ENCODE peak calls at places on chromosomes 1 and 21, in five cellular contexts. X is GM20000, A is GM13977, O is pancreas, J is HFF-Myc. G is an unnamed sample.
A peak's percentile ranks its signal among the peaks of the same experiment; 100 is the strongest.

GRCh38 chr1:116268211-116268610 is 104.8 kb upstream of the ATP1A1 start:
- DNase-seq in J (no peak), A (no peak), X (no peak), O (peak; percentile 68), G (peak; percentile 63)

GRCh38 chr1:54794401-54795099 is 6.6 kb downstream of the TTC22 start:
- DNase-seq in O (no peak), J (no peak), X (no peak), A (no peak), G (no peak)

GRCh38 chr1:112721966-112722524 is 6.9 kb upstream of the PPM1J start:
- DNase-seq in O (no peak), A (no peak), X (no peak), J (no peak), G (no peak)

GRCh38 chr1:206551985-206552325 is 44.6 kb downstream of the RASSF5 start:
- DNase-seq in J (no peak), O (no peak), A (no peak), X (no peak), G (no peak)

GRCh38 chr1:21537932-21538630 is 28.9 kb downstream of the ALPL start:
- DNase-seq in A (no peak), J (no peak), X (no peak), O (no peak), G (no peak)

GRCh38 chr21:35796834-35797233 is 263.5 kb downstream of the SETD4 start:
- DNase-seq in O (no peak), A (no peak), J (no peak), X (no peak), G (no peak)

GRCh38 chr1:39842030-39842678 is 41.1 kb downstream of the TRIT1 start:
- DNase-seq in A (no peak), O (no peak), J (no peak), X (no peak), G (no peak)

GRCh38 chr1:223711173-223711572 is 1.2 kb upstream of the CAPN2 start:
- DNase-seq in A (no peak), O (no peak), X (no peak), J (no peak), G (no peak)

GRCh38 chr1:220789532-220790147 is 2.9 kb downstream of the MTARC1 start:
- DNase-seq in X (no peak), O (no peak), J (no peak), A (no peak), G (no peak)

GRCh38 chr1:28579374-28579773 is 12.7 kb upstream of the RAB42 start:
- DNase-seq in A (no peak), X (no peak), J (no peak), O (no peak), G (no peak)

GRCh38 chr1:212479188-212479587 is 46.5 kb downstream of the NENF start:
- DNase-seq in X (no peak), A (no peak), J (no peak), O (no peak), G (no peak)

GRCh38 chr1:167658574-167659328 is 28.7 kb downstream of the RCSD1 start:
- DNase-seq in A (no peak), J (no peak), X (no peak), O (no peak), G (no peak)

GRCh38 chr1:55826413-55827080 is 611.4 kb upstream of the USP24 start:
- DNase-seq in A (no peak), O (no peak), J (no peak), X (no peak), G (no peak)

GRCh38 chr1:29264773-29265389 is 28.6 kb downstream of the PTPRU start:
- DNase-seq in X (no peak), O (no peak), J (no peak), A (no peak), G (no peak)

GRCh38 chr1:235368428-235368827 is 1.2 kb downstream of the TBCE start:
- DNase-seq in J (no peak), X (no peak), O (no peak), A (no peak), G (no peak)

GRCh38 chr1:35894183-35894582 is 11.2 kb downstream of the AGO1 start:
- DNase-seq in J (no peak), O (no peak), A (peak; percentile 67), X (peak; percentile 53), G (no peak)

GRCh38 chr1:155871390-155871789 is 12.0 kb downstream of the SYT11 start:
- DNase-seq in O (peak; percentile 60), A (no peak), J (no peak), X (no peak), G (no peak)

GRCh38 chr1:172269084-172269483 is 151.4 kb upstream of the C1orf105 start:
- DNase-seq in A (no peak), X (no peak), O (no peak), J (no peak), G (no peak)

GRCh38 chr1:48572632-48573258 is 100.7 kb upstream of the SPATA6 start:
- DNase-seq in A (peak; percentile 56), J (peak; percentile 9), O (peak; percentile 61), X (peak; percentile 45), G (no peak)

GRCh38 chr1:183281039-183281438 is 95.0 kb downstream of the LAMC2 start:
- DNase-seq in J (no peak), X (no peak), O (no peak), A (no peak), G (no peak)

GRCh38 chr1:50110656-50111055 is 1.9 kb downstream of the ELAVL4 start:
- DNase-seq in A (no peak), O (no peak), J (no peak), X (no peak), G (no peak)

GRCh38 chr1:162732094-162732493 is 58.4 kb upstream of the HSD17B7 start:
- DNase-seq in A (no peak), J (no peak), O (no peak), X (no peak), G (no peak)

GRCh38 chr1:162733336-162733590 is 57.2 kb upstream of the HSD17B7 start:
- DNase-seq in J (no peak), A (no peak), O (no peak), X (no peak), G (no peak)

GRCh38 chr1:162732566-162733335 is 57.8 kb upstream of the HSD17B7 start:
- DNase-seq in O (peak; percentile 63), A (no peak), X (no peak), J (no peak), G (no peak)

GRCh38 chr1:162736184-162736583 is 54.3 kb upstream of the HSD17B7 start:
- DNase-seq in O (no peak), J (no peak), X (no peak), A (no peak), G (no peak)

DNA sequence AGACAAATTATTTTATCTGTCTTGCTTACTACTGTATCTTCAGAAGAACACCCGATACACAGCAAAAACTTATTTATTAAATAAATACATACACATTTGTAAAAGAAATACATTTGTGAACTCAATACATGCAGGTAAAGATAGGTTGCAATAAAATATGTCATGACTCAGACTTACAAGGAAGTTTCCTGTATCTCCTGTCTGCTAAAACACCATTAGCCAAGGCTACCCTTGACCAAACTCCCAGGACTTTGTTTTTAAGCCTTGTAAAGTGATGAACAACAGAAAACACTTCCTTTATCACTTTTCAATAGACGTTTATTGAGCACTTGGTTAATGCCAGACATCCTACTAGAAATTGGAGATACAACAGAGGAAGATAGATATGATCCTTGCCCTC is 56.5 kb upstream of the HSD17B7 start:
- DNase-seq in J (no peak), X (no peak), O (no peak), A (no peak), G (no peak)
- TF ChIP-seq CTCF in J (no peak), X (no peak), O (no peak), A (no peak), G (no peak)

GRCh38 chr1:215824245-215824644 is 257.1 kb downstream of the KCTD3 start:
- DNase-seq in O (no peak), A (no peak), X (no peak), J (no peak), G (no peak)
- TF ChIP-seq CTCF in O (no peak), A (peak; percentile 19), X (no peak), J (peak; percentile 42), G (peak; percentile 69)

GRCh38 chr1:14442669-14443068 is 155.8 kb upstream of the KAZN start:
- DNase-seq in X (no peak), O (no peak), A (no peak), J (no peak), G (no peak)
- TF ChIP-seq CTCF in X (no peak), O (no peak), A (no peak), J (no peak), G (no peak)

DNA sequence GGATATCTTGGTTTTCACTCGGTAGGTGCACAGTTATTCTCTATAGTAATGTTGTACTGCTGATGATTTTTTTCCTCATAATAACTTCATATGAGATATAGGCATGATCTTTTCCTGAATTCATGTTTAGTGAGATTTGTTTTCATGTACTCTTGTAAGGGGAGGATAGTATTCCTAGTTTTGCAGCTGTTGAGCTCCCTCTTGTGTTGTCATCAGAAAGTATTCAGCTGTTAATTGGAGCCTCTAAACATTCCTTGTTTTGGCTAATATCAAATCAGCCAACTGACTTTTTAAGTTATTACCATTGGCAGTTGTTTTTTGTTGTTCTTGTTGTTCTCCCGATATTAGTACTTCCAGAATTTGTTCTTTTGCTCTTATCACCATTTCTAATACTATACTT is 24.4 kb downstream of the OR10R2 start:
- DNase-seq in J (no peak), X (peak; percentile 10), O (no peak), A (peak; percentile 7), G (peak; percentile 10)
- TF ChIP-seq CTCF in J (no peak), X (no peak), O (no peak), A (peak; percentile 46), G (peak; percentile 74)

GRCh38 chr1:30354410-30354809 is 369.0 kb downstream of the MATN1 start:
- DNase-seq in A (no peak), J (no peak), X (no peak), O (no peak), G (no peak)

GRCh38 chr1:30358510-30358909 is 364.9 kb downstream of the MATN1 start:
- DNase-seq in X (no peak), J (no peak), O (no peak), A (no peak), G (no peak)

GRCh38 chr1:30348147-30348546 is 375.2 kb downstream of the MATN1 start:
- DNase-seq in X (no peak), O (no peak), J (no peak), A (no peak), G (no peak)

GRCh38 chr1:30356839-30357238 is 366.5 kb downstream of the MATN1 start:
- DNase-seq in J (no peak), O (no peak), A (no peak), X (no peak), G (no peak)

DNA sequence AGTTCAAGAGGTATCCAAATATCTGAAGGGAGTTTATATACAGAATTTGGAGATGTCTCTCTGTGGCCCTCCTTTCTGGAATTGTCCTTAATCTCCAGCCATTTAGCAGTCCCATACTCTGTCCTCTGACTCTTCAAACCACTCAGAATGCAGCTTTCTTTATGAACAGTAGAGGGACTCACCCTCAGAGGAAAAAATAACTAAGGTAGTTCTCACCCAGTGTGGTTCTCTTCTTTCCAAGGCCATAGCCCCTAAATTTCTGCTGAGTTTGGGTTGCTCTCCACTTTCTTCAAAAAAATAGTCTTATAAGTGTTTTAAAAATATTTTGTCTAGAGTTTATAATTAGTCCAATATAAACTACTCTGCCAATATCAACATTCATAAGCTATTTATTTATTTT is 369.7 kb downstream of the MATN1 start:
- DNase-seq in A (no peak), X (no peak), O (no peak), J (no peak), G (no peak)
- TF ChIP-seq CTCF in A (no peak), X (no peak), O (no peak), J (peak; percentile 32), G (peak; percentile 55)